ENCODE peak calls at places on chromosomes 1 and 21, in eight cellular contexts. M is WTC11; X is PC-9; K is stomach; B is HL-60; N is activated CD8-positive, alpha-beta T cell treated with anti-CD3 and anti-CD28 coated beads for 36 hours; I is CD8-positive, alpha-beta T cell; O is neural progenitor cell. T is an unnamed sample.

GRCh38 chr21:15422761-15423160 is 307.0 kb upstream of the USP25 start:
- DNase-seq in M (no peak), X (no peak), K (no peak), B (no peak), N (no peak), I (no peak), O (no peak), T (no peak)

GRCh38 chr1:233327938-233328660 is 575 bp downstream of the MAP3K21 start:
- DNase-seq in M (peak), X (no peak), K (peak), B (no peak), N (peak), I (no peak), O (peak), T (peak)

GRCh38 chr1:214857716-214858115 is 224.8 kb upstream of the KCNK2 start:
- DNase-seq in M (no peak), X (no peak), K (no peak), B (no peak), N (no peak), I (no peak), O (no peak), T (no peak)

GRCh38 chr21:43921602-43921978 is 56.6 kb downstream of the AGPAT3 start:
- DNase-seq in M (no peak), X (no peak), K (no peak), B (no peak), N (peak), I (peak), O (peak), T (no peak)

GRCh38 chr1:42873670-42874069 is 27.3 kb downstream of the ZNF691 start:
- DNase-seq in M (no peak), X (no peak), K (no peak), B (no peak), N (no peak), I (no peak), O (no peak), T (no peak)

GRCh38 chr1:217275617-217276398 is 355.1 kb downstream of the GPATCH2 start:
- DNase-seq in M (no peak), X (no peak), K (no peak), B (no peak), N (no peak), I (no peak), O (no peak), T (no peak)

GRCh38 chr1:191256917-191257316 is 779.3 kb upstream of the BRINP3 start:
- DNase-seq in M (no peak), X (no peak), K (no peak), B (no peak), N (no peak), I (no peak), O (no peak), T (no peak)

GRCh38 chr1:109466440-109467300 is at the start of gene SYPL2:
- DNase-seq in M (peak), X (no peak), K (peak), B (no peak), N (peak), I (no peak), O (peak), T (peak)

GRCh38 chr1:13461977-13462376 is 51.7 kb downstream of the PRAMEF20 start:
- DNase-seq in M (no peak), X (no peak), K (no peak), B (no peak), N (no peak), I (no peak), O (no peak), T (no peak)

GRCh38 chr1:175804556-175804955 is 61.2 kb upstream of the TNR start:
- DNase-seq in M (no peak), X (no peak), K (no peak), B (no peak), N (no peak), I (no peak), O (no peak), T (no peak)

GRCh38 chr1:45243476-45244343 is 37.3 kb upstream of the ZSWIM5 start:
- DNase-seq in M (no peak), X (no peak), K (no peak), B (no peak), N (no peak), I (no peak), O (no peak), T (no peak)

GRCh38 chr1:43423672-43424550 is 29.8 kb downstream of the HYI start:
- DNase-seq in M (no peak), X (peak), K (peak), B (no peak), N (peak), I (no peak), O (no peak), T (no peak)

GRCh38 chr1:111213412-111213811 is 13.0 kb upstream of the DENND2D start:
- DNase-seq in M (no peak), X (no peak), K (no peak), B (no peak), N (peak), I (no peak), O (no peak), T (no peak)

GRCh38 chr1:242129103-242129502 is 130.2 kb upstream of the MAP1LC3C start:
- DNase-seq in M (no peak), X (no peak), K (no peak), B (no peak), N (no peak), I (no peak), O (peak), T (no peak)
- TF ChIP-seq CTCF in M (no peak), X (peak), K (no peak), B (no peak), N (no peak), I (no peak), O (peak), T (peak)

DNA sequence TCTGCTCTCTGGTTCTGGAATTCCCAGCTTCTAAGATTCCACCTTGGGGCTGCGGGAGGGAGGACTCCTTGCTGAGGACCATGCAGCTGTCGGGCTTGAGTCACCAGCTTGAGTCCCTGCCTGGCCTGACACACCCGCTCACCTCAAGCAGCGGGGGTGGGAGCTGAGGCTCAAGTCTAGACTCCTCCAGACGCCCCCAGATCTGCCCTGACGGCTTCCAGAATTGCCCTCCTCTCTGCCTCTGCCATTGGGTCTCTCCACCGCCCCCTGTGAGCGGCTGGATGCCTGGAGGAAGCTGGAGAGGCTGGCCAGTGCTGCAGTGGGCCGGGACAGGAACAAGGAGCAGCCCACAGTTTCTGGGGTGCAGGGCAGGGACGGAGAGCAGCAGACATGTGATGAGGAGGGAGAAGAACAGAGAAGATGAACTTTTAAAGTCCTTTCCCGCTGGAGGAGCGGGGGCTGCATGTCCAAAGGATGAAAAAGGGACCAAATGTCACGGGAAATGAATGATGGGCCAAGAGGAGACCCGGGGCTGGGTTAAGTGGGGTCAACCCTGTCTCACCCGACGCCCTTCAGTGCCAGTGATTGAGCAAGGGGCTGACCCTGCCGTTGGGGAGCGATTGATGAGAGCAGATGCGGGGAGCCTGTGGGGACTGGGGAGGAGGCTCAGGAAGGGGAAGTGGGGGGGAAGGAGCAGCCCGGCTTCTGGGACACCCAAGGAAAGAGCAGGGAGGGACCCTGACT is 13.5 kb downstream of the CRABP2 start:
- DNase-seq in M (no peak), X (peak), K (no peak), B (no peak), N (no peak), I (no peak), O (peak), T (no peak)
- TF ChIP-seq CTCF in M (no peak), X (no peak), K (no peak), B (no peak), N (no peak), I (no peak), O (peak), T (peak)

DNA sequence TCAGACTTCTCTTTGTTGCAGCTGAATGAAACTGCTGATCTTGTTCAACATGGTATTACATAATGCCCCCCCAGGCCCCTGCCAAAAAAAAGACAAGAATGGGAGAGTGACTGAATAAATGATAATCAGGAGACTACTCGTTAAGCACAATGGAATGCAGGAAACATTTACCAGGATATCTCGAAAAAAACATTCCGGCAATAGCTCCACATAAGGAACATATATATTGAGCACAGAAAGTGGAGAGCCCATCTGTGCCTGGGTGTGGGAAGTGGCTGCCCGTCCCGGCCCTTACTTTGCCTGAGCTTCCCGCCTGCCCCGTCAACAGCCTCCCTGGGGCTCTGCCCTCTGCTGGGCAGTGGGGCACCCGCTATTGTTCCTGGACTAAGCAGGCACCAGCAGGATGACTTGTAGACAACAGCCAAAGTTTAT is 13.4 kb downstream of the TRIM11 start:
- DNase-seq in M (no peak), X (peak), K (peak), B (no peak), N (no peak), I (no peak), O (peak), T (no peak)
- TF ChIP-seq CTCF in M (no peak), X (peak), K (no peak), B (peak), N (no peak), I (no peak), O (peak), T (peak)

GRCh38 chr1:30524840-30525617 is 198.4 kb downstream of the MATN1 start:
- DNase-seq in M (no peak), X (no peak), K (peak), B (no peak), N (no peak), I (no peak), O (no peak), T (no peak)
- TF ChIP-seq CTCF in M (no peak), X (no peak), K (no peak), B (no peak), N (no peak), I (no peak), O (no peak), T (no peak)

DNA sequence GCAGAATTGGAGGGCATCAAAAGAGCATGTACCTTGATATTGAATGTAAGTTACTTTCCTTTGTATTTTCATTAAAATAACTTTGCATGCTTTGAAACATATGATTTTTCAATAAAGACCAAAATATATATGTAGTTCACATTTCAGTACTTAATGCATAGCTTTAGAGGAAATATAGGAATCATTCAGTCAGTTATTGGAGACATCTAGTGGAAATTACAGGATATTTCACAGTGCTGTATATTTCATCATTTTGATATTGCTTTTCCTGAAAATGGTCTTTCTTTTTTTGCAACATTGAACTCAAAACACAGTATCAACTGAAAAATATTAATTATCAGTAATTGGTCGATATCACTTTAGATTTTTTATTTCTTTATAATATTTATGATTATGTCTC is 375.8 kb downstream of the NCAM2 start:
- DNase-seq in M (no peak), X (no peak), K (no peak), B (no peak), N (no peak), I (no peak), O (no peak), T (no peak)
- TF ChIP-seq CTCF in M (no peak), X (peak), K (no peak), B (no peak), N (no peak), I (no peak), O (no peak), T (no peak)

GRCh38 chr1:202848191-202848542 is 37.4 kb downstream of the PCAT6 start:
- DNase-seq in M (no peak), X (no peak), K (no peak), B (no peak), N (peak), I (no peak), O (no peak), T (no peak)
- TF ChIP-seq CTCF in M (no peak), X (no peak), K (no peak), B (no peak), N (no peak), I (no peak), O (no peak), T (no peak)

DNA sequence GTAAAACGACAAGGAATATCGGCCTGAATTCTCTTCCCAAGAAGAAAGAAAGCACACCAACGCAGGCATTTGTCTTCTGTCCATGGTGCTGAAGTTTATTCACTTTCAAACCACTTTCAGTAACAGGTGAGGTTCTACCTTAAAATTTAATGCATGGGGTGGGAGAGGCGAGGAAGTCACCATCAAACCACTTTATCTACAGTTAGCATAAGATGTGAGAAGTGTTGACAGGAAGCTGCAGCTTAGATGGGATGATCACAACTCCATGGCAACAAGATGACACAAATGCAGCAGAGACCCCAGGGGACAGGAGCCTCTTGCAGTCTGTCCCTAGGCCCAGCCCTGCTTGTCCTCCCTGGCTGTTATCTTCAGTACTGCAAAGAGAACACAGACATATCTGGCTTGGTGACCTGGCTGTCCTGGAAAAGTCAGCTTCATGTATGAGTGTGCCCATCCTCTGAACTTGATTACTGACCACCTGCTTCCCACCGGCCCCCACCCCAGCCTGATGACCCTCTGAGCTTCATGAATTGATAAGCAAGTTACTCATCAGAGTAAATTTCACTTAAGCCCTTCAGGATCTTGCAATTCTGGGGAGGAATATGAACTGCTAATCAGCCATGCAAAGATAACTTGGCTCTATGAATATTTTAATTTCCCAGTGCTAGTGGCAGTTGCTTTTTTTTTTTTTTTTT is 1.8 kb downstream of the NPPA start:
- DNase-seq in M (no peak), X (no peak), K (no peak), B (no peak), N (no peak), I (no peak), O (peak), T (no peak)
- TF ChIP-seq CTCF in M (no peak), X (no peak), K (no peak), B (no peak), N (no peak), I (no peak), O (no peak), T (no peak)

T was measured in progenitor cell of endocrine pancreas.